ENCODE peak calls at places on chromosomes 1 and 21, in four cellular contexts. One of them, this sample, is unnamed.

GRCh38 chr1:20087668-20088067 is 17.7 kb downstream of the PLA2G5 start:
- DNase-seq in SJCRH30: no peak
- DNase-seq in Karpas-422: peak; percentile 61
- DNase-seq in naive thymus-derived CD4-positive, alpha-beta T cell: no peak
- DNase-seq in this sample: no peak

GRCh38 chr1:109263234-109263596 is 13.9 kb downstream of the CELSR2 start:
- DNase-seq in SJCRH30: no peak
- DNase-seq in Karpas-422: no peak
- DNase-seq in naive thymus-derived CD4-positive, alpha-beta T cell: no peak
- DNase-seq in this sample: no peak

GRCh38 chr1:213996320-213997022 is 8.7 kb downstream of the PROX1 start:
- DNase-seq in SJCRH30: peak; percentile 78
- DNase-seq in Karpas-422: no peak
- DNase-seq in naive thymus-derived CD4-positive, alpha-beta T cell: no peak
- DNase-seq in this sample: no peak

GRCh38 chr1:55506686-55507577 is 291.8 kb upstream of the USP24 start:
- DNase-seq in SJCRH30: no peak
- DNase-seq in Karpas-422: no peak
- DNase-seq in naive thymus-derived CD4-positive, alpha-beta T cell: no peak
- DNase-seq in this sample: no peak

GRCh38 chr1:16260814-16261213 is 23.8 kb upstream of the CPLANE2 start:
- DNase-seq in SJCRH30: no peak
- DNase-seq in Karpas-422: no peak
- DNase-seq in naive thymus-derived CD4-positive, alpha-beta T cell: no peak
- DNase-seq in this sample: no peak

GRCh38 chr1:184881941-184882648 is 92.2 kb downstream of the NIBAN1 start:
- DNase-seq in SJCRH30: no peak
- DNase-seq in Karpas-422: no peak
- DNase-seq in naive thymus-derived CD4-positive, alpha-beta T cell: no peak
- DNase-seq in this sample: no peak

GRCh38 chr21:46052703-46053651 is 44.9 kb upstream of the COL6A2 start:
- DNase-seq in SJCRH30: no peak
- DNase-seq in Karpas-422: no peak
- DNase-seq in naive thymus-derived CD4-positive, alpha-beta T cell: no peak
- DNase-seq in this sample: no peak

GRCh38 chr1:3727042-3727824 is 25.0 kb upstream of the CCDC27 start:
- DNase-seq in SJCRH30: no peak
- DNase-seq in Karpas-422: peak; percentile 64
- DNase-seq in naive thymus-derived CD4-positive, alpha-beta T cell: no peak
- DNase-seq in this sample: no peak

GRCh38 chr1:31760901-31761470 is 3.2 kb downstream of the ADGRB2 start:
- DNase-seq in SJCRH30: peak; percentile 84
- DNase-seq in Karpas-422: peak; percentile 83
- DNase-seq in naive thymus-derived CD4-positive, alpha-beta T cell: peak; percentile 54
- DNase-seq in this sample: peak; percentile 61

GRCh38 chr1:212515329-212515760 is 82.6 kb downstream of the NENF start:
- DNase-seq in SJCRH30: no peak
- DNase-seq in Karpas-422: no peak
- DNase-seq in naive thymus-derived CD4-positive, alpha-beta T cell: no peak
- DNase-seq in this sample: no peak

GRCh38 chr1:24963099-24963872 is 33.2 kb upstream of the RUNX3 start:
- DNase-seq in SJCRH30: no peak
- DNase-seq in Karpas-422: peak; percentile 75
- DNase-seq in naive thymus-derived CD4-positive, alpha-beta T cell: peak; percentile 39
- DNase-seq in this sample: peak; percentile 74

GRCh38 chr1:227788279-227789041 is 27.0 kb upstream of the PRSS38 start:
- DNase-seq in SJCRH30: peak; percentile 87
- DNase-seq in Karpas-422: no peak
- DNase-seq in naive thymus-derived CD4-positive, alpha-beta T cell: peak; percentile 76
- DNase-seq in this sample: no peak

GRCh38 chr1:46173361-46173856 is 1.5 kb upstream of the TSPAN1 start:
- DNase-seq in SJCRH30: no peak
- DNase-seq in Karpas-422: peak; percentile 51
- DNase-seq in naive thymus-derived CD4-positive, alpha-beta T cell: no peak
- DNase-seq in this sample: no peak

GRCh38 chr1:156060937-156061636 is at the start of gene RAB25:
- DNase-seq in SJCRH30: no peak
- DNase-seq in Karpas-422: no peak
- DNase-seq in naive thymus-derived CD4-positive, alpha-beta T cell: no peak
- DNase-seq in this sample: no peak

GRCh38 chr1:193069748-193070394 is 10.5 kb downstream of the RO60 start:
- DNase-seq in SJCRH30: peak; percentile 5
- DNase-seq in Karpas-422: peak; percentile 58
- DNase-seq in naive thymus-derived CD4-positive, alpha-beta T cell: no peak
- DNase-seq in this sample: no peak

GRCh38 chr1:63799810-63800209 is 26.0 kb downstream of the ROR1 start:
- DNase-seq in SJCRH30: no peak
- DNase-seq in Karpas-422: no peak
- DNase-seq in naive thymus-derived CD4-positive, alpha-beta T cell: no peak
- DNase-seq in this sample: no peak

GRCh38 chr1:246798606-246799496 is 74.6 kb downstream of the SCCPDH start:
- DNase-seq in SJCRH30: peak; percentile 79
- DNase-seq in Karpas-422: no peak
- DNase-seq in naive thymus-derived CD4-positive, alpha-beta T cell: no peak
- DNase-seq in this sample: no peak

GRCh38 chr21:38380391-38381137 is 117.7 kb downstream of the ERG start:
- DNase-seq in SJCRH30: no peak
- DNase-seq in Karpas-422: peak; percentile 47
- DNase-seq in naive thymus-derived CD4-positive, alpha-beta T cell: no peak
- DNase-seq in this sample: no peak

GRCh38 chr1:74010206-74010605 is 187.8 kb downstream of the LRRIQ3 start:
- DNase-seq in SJCRH30: peak; percentile 9
- DNase-seq in Karpas-422: no peak
- DNase-seq in naive thymus-derived CD4-positive, alpha-beta T cell: no peak
- DNase-seq in this sample: no peak

GRCh38 chr1:209549384-209550001 is 34.0 kb upstream of the CAMK1G start:
- DNase-seq in SJCRH30: peak; percentile 38
- DNase-seq in Karpas-422: no peak
- DNase-seq in naive thymus-derived CD4-positive, alpha-beta T cell: no peak
- DNase-seq in this sample: no peak

GRCh38 chr1:45877264-45877663 is 73.9 kb downstream of the MAST2 start:
- DNase-seq in SJCRH30: no peak
- DNase-seq in Karpas-422: no peak
- DNase-seq in naive thymus-derived CD4-positive, alpha-beta T cell: no peak
- DNase-seq in this sample: no peak

GRCh38 chr1:160125761-160126160 is 10.2 kb downstream of the ATP1A2 start:
- DNase-seq in SJCRH30: no peak
- DNase-seq in Karpas-422: no peak
- DNase-seq in naive thymus-derived CD4-positive, alpha-beta T cell: no peak
- DNase-seq in this sample: no peak

GRCh38 chr1:143611159-143611558 is 360.6 kb downstream of the FAM72C start:
- DNase-seq in SJCRH30: no peak
- DNase-seq in Karpas-422: peak; percentile 64
- DNase-seq in naive thymus-derived CD4-positive, alpha-beta T cell: no peak
- DNase-seq in this sample: no peak

GRCh38 chr1:11078631-11079030 is 18.8 kb upstream of the SRM start:
- DNase-seq in SJCRH30: no peak
- DNase-seq in Karpas-422: no peak
- DNase-seq in naive thymus-derived CD4-positive, alpha-beta T cell: no peak
- DNase-seq in this sample: no peak

GRCh38 chr1:40977721-40978120 is 1.8 kb upstream of the CTPS1 start:
- DNase-seq in SJCRH30: no peak
- DNase-seq in Karpas-422: peak; percentile 25
- DNase-seq in naive thymus-derived CD4-positive, alpha-beta T cell: no peak
- DNase-seq in this sample: no peak

GRCh38 chr1:3064296-3064850 is 4.6 kb upstream of the PRDM16 start:
- DNase-seq in SJCRH30: no peak
- DNase-seq in Karpas-422: no peak
- DNase-seq in naive thymus-derived CD4-positive, alpha-beta T cell: no peak
- DNase-seq in this sample: no peak

DNA sequence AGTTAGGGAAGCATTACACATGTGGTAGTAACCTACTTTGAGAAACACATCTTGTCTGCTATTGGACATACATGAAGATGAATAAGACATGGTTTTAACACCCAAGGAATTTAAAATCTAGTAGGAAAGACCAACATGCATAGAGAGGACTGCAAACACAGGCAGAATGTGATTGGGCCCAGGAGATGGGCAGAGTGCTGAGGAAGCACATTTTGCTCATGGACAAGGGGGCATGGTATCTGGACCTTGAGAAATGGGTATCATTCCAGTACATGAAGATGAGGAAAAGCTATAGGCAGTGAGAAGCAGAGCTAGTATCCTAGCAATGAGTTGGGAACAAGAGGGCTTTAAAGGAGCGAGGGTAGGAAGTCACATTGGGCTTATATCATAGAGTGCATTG is 142.7 kb downstream of the SPATA46 start:
- DNase-seq in SJCRH30: no peak
- DNase-seq in Karpas-422: no peak
- DNase-seq in naive thymus-derived CD4-positive, alpha-beta T cell: no peak
- DNase-seq in this sample: no peak
- H3K27ac ChIP-seq in SJCRH30: no peak overlapping the region
- H3K27ac ChIP-seq in Karpas-422: no peak overlapping the region
- H3K27ac ChIP-seq in naive thymus-derived CD4-positive, alpha-beta T cell: no peak overlapping the region
- H3K27ac ChIP-seq in this sample: no peak overlapping the region

DNA sequence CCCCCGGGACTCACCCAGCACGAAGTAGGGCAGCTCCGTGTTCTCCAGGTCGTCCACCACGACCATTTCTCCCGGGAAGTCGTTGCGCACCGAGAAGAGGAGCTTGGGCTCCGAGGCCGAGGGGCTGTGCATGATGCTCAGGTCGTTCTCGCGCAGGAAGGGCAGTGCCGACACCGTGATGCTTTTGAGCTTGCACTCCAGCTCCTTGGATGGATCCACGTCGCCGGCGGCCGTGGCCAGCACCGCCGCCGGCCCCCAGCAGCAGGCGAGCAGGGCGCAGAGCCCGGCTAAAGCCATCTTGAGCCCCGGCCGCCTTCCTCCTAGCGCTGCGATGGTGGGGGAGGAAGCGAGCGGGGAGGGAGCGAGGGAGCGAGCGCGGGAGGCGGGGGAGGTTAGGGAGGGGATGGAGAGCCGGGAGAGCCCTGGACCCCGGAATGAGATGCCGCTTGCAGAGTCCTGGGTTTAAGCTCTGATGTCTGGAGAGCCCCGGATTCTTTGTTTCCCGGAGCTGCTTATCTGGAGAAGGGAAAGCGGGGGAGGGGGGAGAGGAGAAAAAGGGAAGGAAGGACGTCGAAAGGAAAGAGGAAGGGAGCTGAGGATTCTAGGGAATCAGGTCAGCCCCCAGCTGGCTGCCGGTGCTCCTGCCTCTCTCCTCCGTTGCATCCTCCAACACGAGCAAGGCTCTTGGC is at the start of gene ASTN1:
- DNase-seq in SJCRH30: no peak
- DNase-seq in Karpas-422: no peak
- DNase-seq in naive thymus-derived CD4-positive, alpha-beta T cell: no peak
- DNase-seq in this sample: no peak
- H3K4me3 ChIP-seq in SJCRH30: no peak within 1 kb of the TSS
- H3K4me3 ChIP-seq in Karpas-422: no peak within 1 kb of the TSS
- H3K4me3 ChIP-seq in naive thymus-derived CD4-positive, alpha-beta T cell: no peak within 1 kb of the TSS
- H3K4me3 ChIP-seq in this sample: no peak within 1 kb of the TSS

GRCh38 chr1:218464871-218465270 is 119.7 kb downstream of the TGFB2 start:
- DNase-seq in SJCRH30: no peak
- DNase-seq in Karpas-422: no peak
- DNase-seq in naive thymus-derived CD4-positive, alpha-beta T cell: no peak
- DNase-seq in this sample: no peak
- H3K27ac ChIP-seq in SJCRH30: no peak overlapping the region
- H3K27ac ChIP-seq in Karpas-422: no peak overlapping the region
- H3K27ac ChIP-seq in naive thymus-derived CD4-positive, alpha-beta T cell: no peak overlapping the region
- H3K27ac ChIP-seq in this sample: no peak overlapping the region

GRCh38 chr1:119767486-119767885 is 1.2 kb downstream of the HMGCS2 start:
- DNase-seq in SJCRH30: no peak
- DNase-seq in Karpas-422: no peak
- DNase-seq in naive thymus-derived CD4-positive, alpha-beta T cell: no peak
- DNase-seq in this sample: no peak
- H3K4me3 ChIP-seq in SJCRH30: no peak overlapping the region
- H3K4me3 ChIP-seq in Karpas-422: no peak overlapping the region
- H3K4me3 ChIP-seq in naive thymus-derived CD4-positive, alpha-beta T cell: no peak overlapping the region
- H3K4me3 ChIP-seq in this sample: no peak overlapping the region

GRCh38 chr21:25960423-25960822 is 210.1 kb downstream of the APP start:
- DNase-seq in SJCRH30: peak; percentile 78
- DNase-seq in Karpas-422: no peak
- DNase-seq in naive thymus-derived CD4-positive, alpha-beta T cell: no peak
- DNase-seq in this sample: no peak
- H3K27ac ChIP-seq in SJCRH30: peak overlapping the region; percentile 65
- H3K27ac ChIP-seq in Karpas-422: no peak overlapping the region
- H3K27ac ChIP-seq in naive thymus-derived CD4-positive, alpha-beta T cell: no peak overlapping the region
- H3K27ac ChIP-seq in this sample: no peak overlapping the region

GRCh38 chr21:33586927-33587326 is 1.6 kb downstream of the DONSON start:
- DNase-seq in SJCRH30: no peak
- DNase-seq in Karpas-422: no peak
- DNase-seq in naive thymus-derived CD4-positive, alpha-beta T cell: no peak
- DNase-seq in this sample: no peak
- H3K4me3 ChIP-seq in SJCRH30: peak overlapping the region; percentile 95
- H3K4me3 ChIP-seq in Karpas-422: peak overlapping the region; percentile 96
- H3K4me3 ChIP-seq in naive thymus-derived CD4-positive, alpha-beta T cell: no peak overlapping the region
- H3K4me3 ChIP-seq in this sample: no peak overlapping the region

This sample was measured in CD8-positive, alpha-beta T cell.